ENCODE peak calls at places on chromosome 12, in eight cellular contexts. One of them, this sample, is unnamed. For H3K27me3, the result is how much of the 10 kb centered on the place peaks cover.

GRCh38 chr12:102966200-102966941 is 8.9 kb downstream of the ASCL1 start:
- DNase-seq in aorta: no peak
- DNase-seq in spleen: no peak
- DNase-seq in CD8-positive, alpha-beta memory T cell: no peak
- DNase-seq in lower lobe of right lung: no peak
- DNase-seq in astrocyte: no peak
- DNase-seq in GM23338: no peak
- DNase-seq in dorsolateral prefrontal cortex: no peak
- DNase-seq in this sample: no peak

GRCh38 chr12:119749666-119750065 is 81.7 kb downstream of the PRKAB1 start:
- DNase-seq in aorta: no peak
- DNase-seq in spleen: no peak
- DNase-seq in CD8-positive, alpha-beta memory T cell: no peak
- DNase-seq in lower lobe of right lung: no peak
- DNase-seq in astrocyte: peak
- DNase-seq in GM23338: no peak
- DNase-seq in dorsolateral prefrontal cortex: no peak
- DNase-seq in this sample: no peak

GRCh38 chr12:109271418-109271817 is 37.7 kb downstream of the FOXN4 start:
- DNase-seq in aorta: no peak
- DNase-seq in spleen: no peak
- DNase-seq in CD8-positive, alpha-beta memory T cell: no peak
- DNase-seq in lower lobe of right lung: no peak
- DNase-seq in astrocyte: no peak
- DNase-seq in GM23338: no peak
- DNase-seq in dorsolateral prefrontal cortex: no peak
- DNase-seq in this sample: no peak

GRCh38 chr12:60539592-60539991 is 943.8 kb downstream of the SLC16A7 start:
- DNase-seq in aorta: no peak
- DNase-seq in spleen: no peak
- DNase-seq in CD8-positive, alpha-beta memory T cell: no peak
- DNase-seq in lower lobe of right lung: no peak
- DNase-seq in astrocyte: no peak
- DNase-seq in GM23338: no peak
- DNase-seq in dorsolateral prefrontal cortex: no peak
- DNase-seq in this sample: no peak

GRCh38 chr12:26691234-26691970 is 141.6 kb downstream of the ITPR2 start:
- DNase-seq in aorta: peak
- DNase-seq in spleen: no peak
- DNase-seq in CD8-positive, alpha-beta memory T cell: no peak
- DNase-seq in lower lobe of right lung: no peak
- DNase-seq in astrocyte: peak
- DNase-seq in GM23338: peak
- DNase-seq in dorsolateral prefrontal cortex: no peak
- DNase-seq in this sample: no peak

GRCh38 chr12:86660488-86661171 is 404.4 kb upstream of the MGAT4C start:
- DNase-seq in aorta: no peak
- DNase-seq in spleen: no peak
- DNase-seq in CD8-positive, alpha-beta memory T cell: no peak
- DNase-seq in lower lobe of right lung: no peak
- DNase-seq in astrocyte: peak
- DNase-seq in GM23338: no peak
- DNase-seq in dorsolateral prefrontal cortex: no peak
- DNase-seq in this sample: no peak

GRCh38 chr12:71085575-71085974 is 72.2 kb downstream of the TSPAN8 start:
- DNase-seq in aorta: no peak
- DNase-seq in spleen: no peak
- DNase-seq in CD8-positive, alpha-beta memory T cell: no peak
- DNase-seq in lower lobe of right lung: no peak
- DNase-seq in astrocyte: no peak
- DNase-seq in GM23338: no peak
- DNase-seq in dorsolateral prefrontal cortex: no peak
- DNase-seq in this sample: no peak

GRCh38 chr12:124681779-124682391 is 114.5 kb upstream of the NCOR2 start:
- DNase-seq in aorta: peak
- DNase-seq in spleen: no peak
- DNase-seq in CD8-positive, alpha-beta memory T cell: no peak
- DNase-seq in lower lobe of right lung: no peak
- DNase-seq in astrocyte: peak
- DNase-seq in GM23338: no peak
- DNase-seq in dorsolateral prefrontal cortex: no peak
- DNase-seq in this sample: peak

GRCh38 chr12:19873146-19873545 is 433.9 kb downstream of the AEBP2 start:
- DNase-seq in aorta: no peak
- DNase-seq in spleen: no peak
- DNase-seq in CD8-positive, alpha-beta memory T cell: no peak
- DNase-seq in lower lobe of right lung: no peak
- DNase-seq in astrocyte: no peak
- DNase-seq in GM23338: no peak
- DNase-seq in dorsolateral prefrontal cortex: no peak
- DNase-seq in this sample: no peak

GRCh38 chr12:65972149-65972548 is 147.9 kb downstream of the HMGA2 start:
- DNase-seq in aorta: no peak
- DNase-seq in spleen: no peak
- DNase-seq in CD8-positive, alpha-beta memory T cell: no peak
- DNase-seq in lower lobe of right lung: no peak
- DNase-seq in astrocyte: no peak
- DNase-seq in GM23338: no peak
- DNase-seq in dorsolateral prefrontal cortex: no peak
- DNase-seq in this sample: no peak

GRCh38 chr12:119685375-119685774 is 17.4 kb downstream of the PRKAB1 start:
- DNase-seq in aorta: no peak
- DNase-seq in spleen: no peak
- DNase-seq in CD8-positive, alpha-beta memory T cell: no peak
- DNase-seq in lower lobe of right lung: no peak
- DNase-seq in astrocyte: no peak
- DNase-seq in GM23338: no peak
- DNase-seq in dorsolateral prefrontal cortex: no peak
- DNase-seq in this sample: no peak

GRCh38 chr12:107749094-107749493 is 11.8 kb downstream of the PRDM4 start:
- DNase-seq in aorta: no peak
- DNase-seq in spleen: no peak
- DNase-seq in CD8-positive, alpha-beta memory T cell: no peak
- DNase-seq in lower lobe of right lung: no peak
- DNase-seq in astrocyte: no peak
- DNase-seq in GM23338: no peak
- DNase-seq in dorsolateral prefrontal cortex: no peak
- DNase-seq in this sample: no peak

GRCh38 chr12:57845478-57846284 is 848 bp downstream of the CTDSP2 start:
- DNase-seq in aorta: peak
- DNase-seq in spleen: peak
- DNase-seq in CD8-positive, alpha-beta memory T cell: peak
- DNase-seq in lower lobe of right lung: peak
- DNase-seq in astrocyte: no peak
- DNase-seq in GM23338: peak
- DNase-seq in dorsolateral prefrontal cortex: peak
- DNase-seq in this sample: peak

GRCh38 chr12:28242888-28243633 is 52.8 kb downstream of the CCDC91 start:
- DNase-seq in aorta: no peak
- DNase-seq in spleen: no peak
- DNase-seq in CD8-positive, alpha-beta memory T cell: no peak
- DNase-seq in lower lobe of right lung: no peak
- DNase-seq in astrocyte: peak
- DNase-seq in GM23338: no peak
- DNase-seq in dorsolateral prefrontal cortex: no peak
- DNase-seq in this sample: no peak

DNA sequence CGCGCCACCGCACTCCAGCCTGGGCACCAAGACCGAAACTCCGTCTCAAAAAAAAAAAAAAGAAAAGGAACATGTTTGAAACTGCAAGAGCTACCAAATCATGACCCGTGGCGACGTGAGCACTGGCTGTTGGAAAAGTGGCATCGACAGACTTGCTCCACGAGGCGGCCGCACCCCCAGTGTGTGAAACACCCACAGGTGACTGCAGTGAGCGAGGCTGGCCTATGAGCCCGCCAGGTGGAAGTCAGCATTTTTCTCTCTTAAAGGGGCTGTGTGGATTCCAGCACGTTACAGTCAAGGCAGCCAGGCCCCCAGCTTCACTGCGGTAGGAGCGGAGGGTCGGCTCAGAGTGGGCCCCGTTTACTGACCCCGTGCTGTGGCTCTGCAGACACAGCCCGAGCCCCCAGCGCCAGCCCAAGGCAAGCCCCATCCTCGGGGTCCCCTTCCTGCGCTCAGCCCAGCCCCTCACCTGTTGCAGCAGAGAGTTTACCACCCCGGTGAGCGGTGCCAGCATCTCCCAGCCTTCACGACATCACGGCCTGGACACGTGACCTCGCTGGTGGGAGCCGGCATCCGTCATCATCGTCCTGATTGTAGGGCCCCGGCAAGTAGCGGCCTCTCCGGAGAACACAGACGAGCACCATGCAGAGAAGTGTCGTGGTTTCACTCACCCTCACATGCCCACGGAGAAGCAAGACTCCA is 54.3 kb upstream of the FBRSL1 start:
- DNase-seq in aorta: no peak
- DNase-seq in spleen: peak
- DNase-seq in CD8-positive, alpha-beta memory T cell: no peak
- DNase-seq in lower lobe of right lung: no peak
- DNase-seq in astrocyte: no peak
- DNase-seq in GM23338: no peak
- DNase-seq in dorsolateral prefrontal cortex: no peak
- DNase-seq in this sample: no peak
- H3K27me3 ChIP-seq in aorta: under half
- H3K27me3 ChIP-seq in spleen: under half
- H3K27me3 ChIP-seq in CD8-positive, alpha-beta memory T cell: under half
- H3K27me3 ChIP-seq in lower lobe of right lung: under half
- H3K27me3 ChIP-seq in astrocyte: under half
- H3K27me3 ChIP-seq in GM23338: half or more
- H3K27me3 ChIP-seq in dorsolateral prefrontal cortex: under half
- H3K27me3 ChIP-seq in this sample: under half

DNA sequence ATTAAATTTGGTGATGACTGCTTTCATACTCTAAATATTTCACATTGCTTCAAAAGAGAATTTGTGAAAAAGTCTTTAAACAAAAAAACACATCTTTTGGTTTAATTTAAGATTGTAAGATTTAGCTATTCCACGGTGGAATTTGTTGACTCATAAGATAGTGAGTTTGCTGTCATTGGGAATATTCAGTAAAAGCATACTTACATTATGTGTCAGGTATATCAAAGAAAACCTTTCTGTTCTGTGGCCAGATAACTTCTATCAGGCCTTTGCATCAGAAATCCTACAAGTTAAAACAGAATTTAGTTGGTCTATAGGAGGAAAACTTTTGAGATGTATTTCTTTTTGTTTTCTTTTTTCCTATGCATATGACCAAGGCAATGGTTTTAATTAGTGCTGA is 148.8 kb upstream of the E2F7 start:
- DNase-seq in aorta: no peak
- DNase-seq in spleen: no peak
- DNase-seq in CD8-positive, alpha-beta memory T cell: no peak
- DNase-seq in lower lobe of right lung: no peak
- DNase-seq in astrocyte: peak
- DNase-seq in GM23338: no peak
- DNase-seq in dorsolateral prefrontal cortex: no peak
- DNase-seq in this sample: no peak
- H3K4me3 ChIP-seq in aorta: no peak
- H3K4me3 ChIP-seq in spleen: no peak
- H3K4me3 ChIP-seq in CD8-positive, alpha-beta memory T cell: no peak
- H3K4me3 ChIP-seq in lower lobe of right lung: no peak
- H3K4me3 ChIP-seq in astrocyte: no peak
- H3K4me3 ChIP-seq in GM23338: no peak
- H3K4me3 ChIP-seq in dorsolateral prefrontal cortex: no peak
- H3K4me3 ChIP-seq in this sample: no peak

GRCh38 chr12:113057565-113058485 is 1.3 kb downstream of the DTX1 start:
- DNase-seq in aorta: no peak
- DNase-seq in spleen: peak
- DNase-seq in CD8-positive, alpha-beta memory T cell: no peak
- DNase-seq in lower lobe of right lung: no peak
- DNase-seq in astrocyte: no peak
- DNase-seq in GM23338: peak
- DNase-seq in dorsolateral prefrontal cortex: no peak
- DNase-seq in this sample: no peak
- H3K27ac ChIP-seq in aorta: no peak
- H3K27ac ChIP-seq in spleen: peak
- H3K27ac ChIP-seq in CD8-positive, alpha-beta memory T cell: no peak
- H3K27ac ChIP-seq in lower lobe of right lung: no peak
- H3K27ac ChIP-seq in astrocyte: no peak
- H3K27ac ChIP-seq in GM23338: no peak
- H3K27ac ChIP-seq in dorsolateral prefrontal cortex: peak
- H3K27ac ChIP-seq in this sample: no peak

GRCh38 chr12:94103986-94104385 is 44.4 kb upstream of the PLXNC1 start:
- DNase-seq in aorta: no peak
- DNase-seq in spleen: no peak
- DNase-seq in CD8-positive, alpha-beta memory T cell: no peak
- DNase-seq in lower lobe of right lung: no peak
- DNase-seq in astrocyte: no peak
- DNase-seq in GM23338: no peak
- DNase-seq in dorsolateral prefrontal cortex: no peak
- DNase-seq in this sample: no peak
- H3K27me3 ChIP-seq in aorta: under half
- H3K27me3 ChIP-seq in spleen: under half
- H3K27me3 ChIP-seq in CD8-positive, alpha-beta memory T cell: under half
- H3K27me3 ChIP-seq in lower lobe of right lung: under half
- H3K27me3 ChIP-seq in astrocyte: under half
- H3K27me3 ChIP-seq in GM23338: under half
- H3K27me3 ChIP-seq in dorsolateral prefrontal cortex: under half
- H3K27me3 ChIP-seq in this sample: under half

GRCh38 chr12:48183876-48184548 is 568 bp downstream of the CCDC184 start:
- DNase-seq in aorta: no peak
- DNase-seq in spleen: no peak
- DNase-seq in CD8-positive, alpha-beta memory T cell: no peak
- DNase-seq in lower lobe of right lung: no peak
- DNase-seq in astrocyte: no peak
- DNase-seq in GM23338: peak
- DNase-seq in dorsolateral prefrontal cortex: no peak
- DNase-seq in this sample: no peak

GRCh38 chr12:48184549-48184922 is 1.1 kb downstream of the CCDC184 start:
- DNase-seq in aorta: no peak
- DNase-seq in spleen: no peak
- DNase-seq in CD8-positive, alpha-beta memory T cell: no peak
- DNase-seq in lower lobe of right lung: no peak
- DNase-seq in astrocyte: no peak
- DNase-seq in GM23338: peak
- DNase-seq in dorsolateral prefrontal cortex: no peak
- DNase-seq in this sample: no peak

GRCh38 chr12:48183091-48183875 is at the start of gene CCDC184:
- DNase-seq in aorta: peak
- DNase-seq in spleen: peak
- DNase-seq in CD8-positive, alpha-beta memory T cell: peak
- DNase-seq in lower lobe of right lung: peak
- DNase-seq in astrocyte: peak
- DNase-seq in GM23338: peak
- DNase-seq in dorsolateral prefrontal cortex: peak
- DNase-seq in this sample: no peak

GRCh38 chr12:48182659-48183058 is 785 bp upstream of the CCDC184 start:
- DNase-seq in aorta: no peak
- DNase-seq in spleen: no peak
- DNase-seq in CD8-positive, alpha-beta memory T cell: no peak
- DNase-seq in lower lobe of right lung: no peak
- DNase-seq in astrocyte: no peak
- DNase-seq in GM23338: no peak
- DNase-seq in dorsolateral prefrontal cortex: no peak
- DNase-seq in this sample: no peak

GRCh38 chr12:48185181-48185919 is 1.9 kb downstream of the CCDC184 start:
- DNase-seq in aorta: no peak
- DNase-seq in spleen: no peak
- DNase-seq in CD8-positive, alpha-beta memory T cell: no peak
- DNase-seq in lower lobe of right lung: no peak
- DNase-seq in astrocyte: no peak
- DNase-seq in GM23338: peak
- DNase-seq in dorsolateral prefrontal cortex: peak
- DNase-seq in this sample: no peak
- H3K4me3 ChIP-seq in aorta: no peak
- H3K4me3 ChIP-seq in spleen: no peak
- H3K4me3 ChIP-seq in CD8-positive, alpha-beta memory T cell: no peak
- H3K4me3 ChIP-seq in lower lobe of right lung: no peak
- H3K4me3 ChIP-seq in astrocyte: no peak
- H3K4me3 ChIP-seq in GM23338: peak
- H3K4me3 ChIP-seq in dorsolateral prefrontal cortex: peak
- H3K4me3 ChIP-seq in this sample: no peak